ENCODE peak calls at places on chromosomes 4 and X, in ten cellular contexts. One of them, this sample, is unnamed.

GRCh38 chr4:30716158-30716557 is 4.0 kb upstream of the PCDH7 start:
- DNase-seq in PC-3: peak; percentile 51
- DNase-seq in mammary epithelial cell: peak; percentile 19
- DNase-seq in stimulated activated CD8-positive, alpha-beta memory T cell treated with anti-CD3 and anti-CD28 coated beads, Interleukin-7, amount 100 ng/mL, for 1 hour: no peak
- DNase-seq in NCI-H146: peak; percentile 56
- DNase-seq in activated CD4-positive, alpha-beta T cell treated with anti-CD3 and anti-CD28 coated beads, Interleukin-2, amount 10 ng/mL, durations not matched to agents 7 days and 5 days: no peak
- DNase-seq in WTC11: no peak
- DNase-seq in activated CD8-positive, alpha-beta memory T cell treated with anti-CD3 and anti-CD28 coated beads for 48 hours: no peak
- DNase-seq in T-helper 17 cell: no peak
- DNase-seq in lower lobe of right lung: no peak
- DNase-seq in this sample: no peak

GRCh38 chrX:2321411-2321810 is 179.4 kb downstream of the DHRSX start:
- DNase-seq in PC-3: no peak
- DNase-seq in mammary epithelial cell: no peak
- DNase-seq in stimulated activated CD8-positive, alpha-beta memory T cell treated with anti-CD3 and anti-CD28 coated beads, Interleukin-7, amount 100 ng/mL, for 1 hour: no peak
- DNase-seq in NCI-H146: no peak
- DNase-seq in activated CD4-positive, alpha-beta T cell treated with anti-CD3 and anti-CD28 coated beads, Interleukin-2, amount 10 ng/mL, durations not matched to agents 7 days and 5 days: no peak
- DNase-seq in WTC11: no peak
- DNase-seq in activated CD8-positive, alpha-beta memory T cell treated with anti-CD3 and anti-CD28 coated beads for 48 hours: no peak
- DNase-seq in T-helper 17 cell: no peak
- DNase-seq in lower lobe of right lung: no peak
- DNase-seq in this sample: no peak

GRCh38 chr4:98377626-98378025 is 116.4 kb downstream of the RAP1GDS1 start:
- DNase-seq in PC-3: no peak
- DNase-seq in mammary epithelial cell: no peak
- DNase-seq in stimulated activated CD8-positive, alpha-beta memory T cell treated with anti-CD3 and anti-CD28 coated beads, Interleukin-7, amount 100 ng/mL, for 1 hour: no peak
- DNase-seq in NCI-H146: no peak
- DNase-seq in activated CD4-positive, alpha-beta T cell treated with anti-CD3 and anti-CD28 coated beads, Interleukin-2, amount 10 ng/mL, durations not matched to agents 7 days and 5 days: no peak
- DNase-seq in WTC11: no peak
- DNase-seq in activated CD8-positive, alpha-beta memory T cell treated with anti-CD3 and anti-CD28 coated beads for 48 hours: no peak
- DNase-seq in T-helper 17 cell: no peak
- DNase-seq in lower lobe of right lung: no peak
- DNase-seq in this sample: no peak

GRCh38 chr4:173171098-173171497 is 2.5 kb downstream of the GALNT7 start:
- DNase-seq in PC-3: peak; percentile 56
- DNase-seq in mammary epithelial cell: peak; percentile 42
- DNase-seq in stimulated activated CD8-positive, alpha-beta memory T cell treated with anti-CD3 and anti-CD28 coated beads, Interleukin-7, amount 100 ng/mL, for 1 hour: no peak
- DNase-seq in NCI-H146: peak; percentile 16
- DNase-seq in activated CD4-positive, alpha-beta T cell treated with anti-CD3 and anti-CD28 coated beads, Interleukin-2, amount 10 ng/mL, durations not matched to agents 7 days and 5 days: no peak
- DNase-seq in WTC11: no peak
- DNase-seq in activated CD8-positive, alpha-beta memory T cell treated with anti-CD3 and anti-CD28 coated beads for 48 hours: no peak
- DNase-seq in T-helper 17 cell: no peak
- DNase-seq in lower lobe of right lung: no peak
- DNase-seq in this sample: no peak

GRCh38 chrX:49166914-49167739 is 4.6 kb downstream of the MAGIX start:
- DNase-seq in PC-3: peak; percentile 61
- DNase-seq in mammary epithelial cell: peak; percentile 78
- DNase-seq in stimulated activated CD8-positive, alpha-beta memory T cell treated with anti-CD3 and anti-CD28 coated beads, Interleukin-7, amount 100 ng/mL, for 1 hour: no peak
- DNase-seq in NCI-H146: peak; percentile 45
- DNase-seq in activated CD4-positive, alpha-beta T cell treated with anti-CD3 and anti-CD28 coated beads, Interleukin-2, amount 10 ng/mL, durations not matched to agents 7 days and 5 days: peak; percentile 66
- DNase-seq in WTC11: no peak
- DNase-seq in activated CD8-positive, alpha-beta memory T cell treated with anti-CD3 and anti-CD28 coated beads for 48 hours: peak; percentile 34
- DNase-seq in T-helper 17 cell: peak; percentile 48
- DNase-seq in lower lobe of right lung: peak; percentile 78
- DNase-seq in this sample: peak; percentile 86

GRCh38 chr4:41620594-41621256 is 82.8 kb downstream of the LIMCH1 start:
- DNase-seq in PC-3: no peak
- DNase-seq in mammary epithelial cell: no peak
- DNase-seq in stimulated activated CD8-positive, alpha-beta memory T cell treated with anti-CD3 and anti-CD28 coated beads, Interleukin-7, amount 100 ng/mL, for 1 hour: no peak
- DNase-seq in NCI-H146: no peak
- DNase-seq in activated CD4-positive, alpha-beta T cell treated with anti-CD3 and anti-CD28 coated beads, Interleukin-2, amount 10 ng/mL, durations not matched to agents 7 days and 5 days: no peak
- DNase-seq in WTC11: no peak
- DNase-seq in activated CD8-positive, alpha-beta memory T cell treated with anti-CD3 and anti-CD28 coated beads for 48 hours: no peak
- DNase-seq in T-helper 17 cell: no peak
- DNase-seq in lower lobe of right lung: no peak
- DNase-seq in this sample: no peak

GRCh38 chrX:107776649-107777535 is 641 bp upstream of the NCBP2L start:
- DNase-seq in PC-3: peak; percentile 94
- DNase-seq in mammary epithelial cell: peak; percentile 84
- DNase-seq in stimulated activated CD8-positive, alpha-beta memory T cell treated with anti-CD3 and anti-CD28 coated beads, Interleukin-7, amount 100 ng/mL, for 1 hour: peak; percentile 41
- DNase-seq in NCI-H146: peak; percentile 63
- DNase-seq in activated CD4-positive, alpha-beta T cell treated with anti-CD3 and anti-CD28 coated beads, Interleukin-2, amount 10 ng/mL, durations not matched to agents 7 days and 5 days: peak; percentile 84
- DNase-seq in WTC11: peak; percentile 67
- DNase-seq in activated CD8-positive, alpha-beta memory T cell treated with anti-CD3 and anti-CD28 coated beads for 48 hours: peak; percentile 34
- DNase-seq in T-helper 17 cell: peak; percentile 27
- DNase-seq in lower lobe of right lung: peak; percentile 84
- DNase-seq in this sample: peak; percentile 71

GRCh38 chr4:8348071-8348470 is 78.5 kb downstream of the HTRA3 start:
- DNase-seq in PC-3: no peak
- DNase-seq in mammary epithelial cell: no peak
- DNase-seq in stimulated activated CD8-positive, alpha-beta memory T cell treated with anti-CD3 and anti-CD28 coated beads, Interleukin-7, amount 100 ng/mL, for 1 hour: no peak
- DNase-seq in NCI-H146: no peak
- DNase-seq in activated CD4-positive, alpha-beta T cell treated with anti-CD3 and anti-CD28 coated beads, Interleukin-2, amount 10 ng/mL, durations not matched to agents 7 days and 5 days: no peak
- DNase-seq in WTC11: no peak
- DNase-seq in activated CD8-positive, alpha-beta memory T cell treated with anti-CD3 and anti-CD28 coated beads for 48 hours: no peak
- DNase-seq in T-helper 17 cell: no peak
- DNase-seq in lower lobe of right lung: no peak
- DNase-seq in this sample: no peak

GRCh38 chr4:1726146-1726934 is 5.0 kb downstream of the TACC3 start:
- DNase-seq in PC-3: peak; percentile 87
- DNase-seq in mammary epithelial cell: peak; percentile 67
- DNase-seq in stimulated activated CD8-positive, alpha-beta memory T cell treated with anti-CD3 and anti-CD28 coated beads, Interleukin-7, amount 100 ng/mL, for 1 hour: peak; percentile 76
- DNase-seq in NCI-H146: peak; percentile 73
- DNase-seq in activated CD4-positive, alpha-beta T cell treated with anti-CD3 and anti-CD28 coated beads, Interleukin-2, amount 10 ng/mL, durations not matched to agents 7 days and 5 days: peak; percentile 93
- DNase-seq in WTC11: peak; percentile 95
- DNase-seq in activated CD8-positive, alpha-beta memory T cell treated with anti-CD3 and anti-CD28 coated beads for 48 hours: peak; percentile 86
- DNase-seq in T-helper 17 cell: peak; percentile 80
- DNase-seq in lower lobe of right lung: peak; percentile 92
- DNase-seq in this sample: peak; percentile 94

GRCh38 chr4:140188975-140189374 is 35.0 kb upstream of the MAML3 start:
- DNase-seq in PC-3: peak; percentile 23
- DNase-seq in mammary epithelial cell: peak; percentile 38
- DNase-seq in stimulated activated CD8-positive, alpha-beta memory T cell treated with anti-CD3 and anti-CD28 coated beads, Interleukin-7, amount 100 ng/mL, for 1 hour: no peak
- DNase-seq in NCI-H146: no peak
- DNase-seq in activated CD4-positive, alpha-beta T cell treated with anti-CD3 and anti-CD28 coated beads, Interleukin-2, amount 10 ng/mL, durations not matched to agents 7 days and 5 days: no peak
- DNase-seq in WTC11: no peak
- DNase-seq in activated CD8-positive, alpha-beta memory T cell treated with anti-CD3 and anti-CD28 coated beads for 48 hours: no peak
- DNase-seq in T-helper 17 cell: no peak
- DNase-seq in lower lobe of right lung: peak; percentile 49
- DNase-seq in this sample: no peak

GRCh38 chrX:39519566-39520301 is 578.0 kb downstream of the BCOR start:
- DNase-seq in PC-3: no peak
- DNase-seq in mammary epithelial cell: no peak
- DNase-seq in stimulated activated CD8-positive, alpha-beta memory T cell treated with anti-CD3 and anti-CD28 coated beads, Interleukin-7, amount 100 ng/mL, for 1 hour: no peak
- DNase-seq in NCI-H146: no peak
- DNase-seq in activated CD4-positive, alpha-beta T cell treated with anti-CD3 and anti-CD28 coated beads, Interleukin-2, amount 10 ng/mL, durations not matched to agents 7 days and 5 days: no peak
- DNase-seq in WTC11: no peak
- DNase-seq in activated CD8-positive, alpha-beta memory T cell treated with anti-CD3 and anti-CD28 coated beads for 48 hours: no peak
- DNase-seq in T-helper 17 cell: no peak
- DNase-seq in lower lobe of right lung: no peak
- DNase-seq in this sample: peak; percentile 61

GRCh38 chr4:6393066-6393465 is 79.3 kb downstream of the PPP2R2C start:
- DNase-seq in PC-3: no peak
- DNase-seq in mammary epithelial cell: no peak
- DNase-seq in stimulated activated CD8-positive, alpha-beta memory T cell treated with anti-CD3 and anti-CD28 coated beads, Interleukin-7, amount 100 ng/mL, for 1 hour: no peak
- DNase-seq in NCI-H146: no peak
- DNase-seq in activated CD4-positive, alpha-beta T cell treated with anti-CD3 and anti-CD28 coated beads, Interleukin-2, amount 10 ng/mL, durations not matched to agents 7 days and 5 days: no peak
- DNase-seq in WTC11: no peak
- DNase-seq in activated CD8-positive, alpha-beta memory T cell treated with anti-CD3 and anti-CD28 coated beads for 48 hours: no peak
- DNase-seq in T-helper 17 cell: no peak
- DNase-seq in lower lobe of right lung: no peak
- DNase-seq in this sample: no peak

GRCh38 chr4:186722856-186723206 is 825 bp downstream of the FAT1 start:
- DNase-seq in PC-3: peak; percentile 18
- DNase-seq in mammary epithelial cell: no peak
- DNase-seq in stimulated activated CD8-positive, alpha-beta memory T cell treated with anti-CD3 and anti-CD28 coated beads, Interleukin-7, amount 100 ng/mL, for 1 hour: no peak
- DNase-seq in NCI-H146: no peak
- DNase-seq in activated CD4-positive, alpha-beta T cell treated with anti-CD3 and anti-CD28 coated beads, Interleukin-2, amount 10 ng/mL, durations not matched to agents 7 days and 5 days: no peak
- DNase-seq in WTC11: no peak
- DNase-seq in activated CD8-positive, alpha-beta memory T cell treated with anti-CD3 and anti-CD28 coated beads for 48 hours: no peak
- DNase-seq in T-helper 17 cell: no peak
- DNase-seq in lower lobe of right lung: no peak
- DNase-seq in this sample: no peak

GRCh38 chrX:1486177-1486576 is 33.5 kb upstream of the ASMTL start:
- DNase-seq in PC-3: no peak
- DNase-seq in mammary epithelial cell: no peak
- DNase-seq in stimulated activated CD8-positive, alpha-beta memory T cell treated with anti-CD3 and anti-CD28 coated beads, Interleukin-7, amount 100 ng/mL, for 1 hour: no peak
- DNase-seq in NCI-H146: no peak
- DNase-seq in activated CD4-positive, alpha-beta T cell treated with anti-CD3 and anti-CD28 coated beads, Interleukin-2, amount 10 ng/mL, durations not matched to agents 7 days and 5 days: no peak
- DNase-seq in WTC11: no peak
- DNase-seq in activated CD8-positive, alpha-beta memory T cell treated with anti-CD3 and anti-CD28 coated beads for 48 hours: no peak
- DNase-seq in T-helper 17 cell: no peak
- DNase-seq in lower lobe of right lung: no peak
- DNase-seq in this sample: peak; percentile 14

GRCh38 chr4:189364032-189364449 is 576.6 kb upstream of the FRG1 start:
- DNase-seq in PC-3: no peak
- DNase-seq in mammary epithelial cell: peak; percentile 16
- DNase-seq in stimulated activated CD8-positive, alpha-beta memory T cell treated with anti-CD3 and anti-CD28 coated beads, Interleukin-7, amount 100 ng/mL, for 1 hour: no peak
- DNase-seq in NCI-H146: no peak
- DNase-seq in activated CD4-positive, alpha-beta T cell treated with anti-CD3 and anti-CD28 coated beads, Interleukin-2, amount 10 ng/mL, durations not matched to agents 7 days and 5 days: no peak
- DNase-seq in WTC11: no peak
- DNase-seq in activated CD8-positive, alpha-beta memory T cell treated with anti-CD3 and anti-CD28 coated beads for 48 hours: no peak
- DNase-seq in T-helper 17 cell: no peak
- DNase-seq in lower lobe of right lung: no peak
- DNase-seq in this sample: no peak

GRCh38 chr4:136650541-136651277 is 881.6 kb downstream of the PCDH18 start:
- DNase-seq in PC-3: peak; percentile 55
- DNase-seq in mammary epithelial cell: peak; percentile 8
- DNase-seq in stimulated activated CD8-positive, alpha-beta memory T cell treated with anti-CD3 and anti-CD28 coated beads, Interleukin-7, amount 100 ng/mL, for 1 hour: no peak
- DNase-seq in NCI-H146: peak; percentile 36
- DNase-seq in activated CD4-positive, alpha-beta T cell treated with anti-CD3 and anti-CD28 coated beads, Interleukin-2, amount 10 ng/mL, durations not matched to agents 7 days and 5 days: no peak
- DNase-seq in WTC11: no peak
- DNase-seq in activated CD8-positive, alpha-beta memory T cell treated with anti-CD3 and anti-CD28 coated beads for 48 hours: no peak
- DNase-seq in T-helper 17 cell: no peak
- DNase-seq in lower lobe of right lung: no peak
- DNase-seq in this sample: no peak

This sample was measured in left ventricle myocardium superior.